ENCODE peak calls at places on chromosomes 2 and 18, in ten cellular contexts. Y is heart right ventricle; M is stimulated activated effector memory CD8-positive, alpha-beta T cell treated with anti-CD3 and anti-CD28 coated beads, Interleukin-12 subunit alpha, Interleukin-12 subunit beta, amount 100 ng/mL, for 72 hours; S is neural crest cell; R is astrocyte of the hippocampus; U is HCEC 1CT; C is tibial artery; O is T-helper 9 cell; X is activated effector memory CD4-positive, alpha-beta T cell treated with anti-CD3 and anti-CD28 coated beads, Interleukin-2, amount 50 U/mL, for 16 hours; F is central memory CD8-positive, alpha-beta T cell. B is an unnamed sample.

GRCh38 chr2:56515399-56515798 is 331.6 kb downstream of the CCDC85A start:
- DNase-seq in O (no peak), Y (no peak), X (no peak), M (no peak), U (no peak), S (no peak), C (no peak), R (no peak), F (no peak), B (no peak)

GRCh38 chr18:77127769-77128671 is 4.6 kb downstream of the MBP start:
- DNase-seq in Y (no peak), U (peak), S (no peak), M (no peak), R (peak), O (peak), C (peak), F (peak), X (peak), B (peak)

GRCh38 chr2:127608061-127609011 is 37.6 kb upstream of the GPR17 start:
- DNase-seq in R (no peak), S (no peak), U (no peak), O (no peak), M (no peak), F (no peak), X (peak), C (no peak), Y (no peak), B (peak)

GRCh38 chr2:171086352-171087290 is 74.1 kb downstream of the TLK1 start:
- DNase-seq in R (peak), X (peak), C (no peak), O (peak), F (peak), U (peak), S (peak), Y (no peak), M (no peak), B (peak)

GRCh38 chr2:134739261-134739878 is 20.6 kb upstream of the TMEM163 start:
- DNase-seq in S (no peak), R (no peak), M (no peak), C (no peak), Y (no peak), U (no peak), O (no peak), X (no peak), F (no peak), B (peak)

GRCh38 chr2:2763998-2764355 is 432.9 kb upstream of the MYT1L start:
- DNase-seq in Y (no peak), F (no peak), S (no peak), C (no peak), U (no peak), O (no peak), X (no peak), R (no peak), M (no peak), B (no peak)

GRCh38 chr2:160566717-160567116 is 73.1 kb upstream of the RBMS1 start:
- DNase-seq in X (no peak), U (peak), R (no peak), C (no peak), Y (no peak), S (no peak), O (no peak), M (no peak), F (no peak), B (no peak)

GRCh38 chr18:6901283-6901926 is 171.9 kb downstream of the ARHGAP28 start:
- DNase-seq in S (no peak), C (no peak), U (no peak), O (no peak), Y (no peak), M (no peak), F (no peak), X (no peak), R (no peak), B (no peak)

GRCh38 chr2:56013475-56013874 is 89.9 kb upstream of the EFEMP1 start:
- DNase-seq in S (no peak), Y (no peak), M (no peak), O (no peak), R (no peak), C (no peak), X (no peak), U (no peak), F (no peak), B (no peak)

GRCh38 chr2:236600892-236601291 is 31.3 kb downstream of the ACKR3 start:
- DNase-seq in C (no peak), Y (no peak), X (no peak), O (no peak), U (no peak), S (no peak), M (no peak), F (no peak), R (no peak), B (no peak)

GRCh38 chr2:169768262-169768995 is 30.2 kb upstream of the SSB start:
- DNase-seq in M (peak), U (no peak), X (peak), O (peak), S (no peak), F (peak), Y (peak), C (no peak), R (no peak), B (peak)

GRCh38 chr18:7566587-7567486 is at the start of gene PTPRM:
- DNase-seq in F (peak), C (peak), X (peak), U (peak), O (peak), R (peak), M (peak), Y (peak), S (peak), B (no peak)

GRCh38 chr18:60358516-60358915 is 14.1 kb downstream of the MC4R start:
- DNase-seq in C (no peak), R (no peak), F (no peak), X (no peak), O (no peak), Y (no peak), U (peak), M (no peak), S (no peak), B (no peak)

GRCh38 chr18:56977284-56977683 is 169.6 kb upstream of the BOD1L2 start:
- DNase-seq in U (no peak), R (no peak), X (no peak), F (no peak), Y (no peak), O (no peak), C (no peak), M (no peak), S (no peak), B (no peak)

GRCh38 chr2:9799011-9799596 is 44.2 kb upstream of the TAF1B start:
- DNase-seq in R (no peak), M (no peak), X (no peak), C (no peak), U (no peak), O (no peak), F (no peak), Y (no peak), S (no peak), B (peak)

GRCh38 chr2:23861952-23862351 is 65.0 kb downstream of the ATAD2B start:
- DNase-seq in X (no peak), Y (no peak), S (no peak), C (no peak), R (no peak), F (no peak), M (no peak), O (no peak), U (no peak), B (no peak)

GRCh38 chr2:152335016-152335850 is at the start of gene FMNL2:
- DNase-seq in U (peak), S (peak), C (peak), M (peak), O (no peak), Y (peak), R (peak), X (peak), F (no peak), B (peak)

GRCh38 chr2:96091711-96092579 is 24.4 kb downstream of the ADRA2B start:
- DNase-seq in F (no peak), C (no peak), X (peak), Y (no peak), O (no peak), U (no peak), R (no peak), M (no peak), S (no peak), B (no peak)

GRCh38 chr18:26549103-26549485 is 741 bp upstream of the KCTD1 start:
- DNase-seq in M (no peak), O (no peak), C (peak), U (peak), S (peak), Y (no peak), F (no peak), X (no peak), R (peak), B (no peak)

GRCh38 chr2:234969329-234970157 is 17.7 kb downstream of the SH3BP4 start:
- DNase-seq in X (no peak), O (no peak), M (no peak), U (no peak), C (no peak), S (no peak), F (no peak), R (peak), Y (no peak), B (no peak)

GRCh38 chr2:142693171-142693950 is 184.1 kb upstream of the KYNU start:
- DNase-seq in C (no peak), S (no peak), R (no peak), O (no peak), M (no peak), F (no peak), U (no peak), Y (no peak), X (no peak), B (no peak)

GRCh38 chr2:158967114-158967730 is 1.2 kb upstream of the TANC1 start:
- DNase-seq in M (no peak), U (no peak), F (no peak), Y (no peak), X (no peak), R (no peak), S (no peak), O (no peak), C (no peak), B (no peak)

GRCh38 chr18:23356915-23357421 is 96.1 kb upstream of the RIOK3 start:
- DNase-seq in O (no peak), U (peak), Y (no peak), S (no peak), C (no peak), X (no peak), M (no peak), F (no peak), R (peak), B (no peak)

GRCh38 chr2:201363857-201364560 is 6.9 kb upstream of the FLACC1 start:
- DNase-seq in U (peak), Y (no peak), X (no peak), S (no peak), C (no peak), F (no peak), M (no peak), O (no peak), R (peak), B (peak)

GRCh38 chr2:45578056-45578843 is 32.8 kb downstream of the SRBD1 start:
- DNase-seq in F (no peak), O (no peak), U (peak), S (no peak), R (peak), Y (no peak), C (no peak), X (no peak), M (no peak), B (peak)

GRCh38 chr2:95296036-95296435 is 1.1 kb upstream of the KCNIP3 start:
- DNase-seq in X (no peak), F (no peak), S (no peak), Y (no peak), M (no peak), C (no peak), R (no peak), U (no peak), O (no peak), B (no peak)

B was measured in B cell.